ENCODE peak calls at places on chromosomes 13 and 19, in eight cellular contexts. Y is globus pallidus, S is fibroblast of pulmonary artery, F is neural progenitor cell, X is posterior cingulate gyrus, A is bronchial epithelial cell, M is WTC11, V is HEK293T. P is an unnamed sample.

GRCh38 chr19:2329162-2329505 is 650 bp downstream of the SPPL2B start:
- DNase-seq in X (no peak), M (no peak), A (no peak), Y (no peak), F (no peak), V (no peak), S (no peak), P (no peak)

GRCh38 chr13:110664673-110665072 is 41.2 kb downstream of the CARS2 start:
- DNase-seq in F (no peak), V (no peak), A (no peak), S (no peak), Y (no peak), X (peak; percentile 67), M (no peak), P (no peak)

GRCh38 chr19:55251296-55252081 is 7.3 kb downstream of the PPP6R1 start:
- DNase-seq in M (no peak), S (peak; percentile 27), Y (no peak), V (no peak), A (peak; percentile 41), X (peak; percentile 73), F (no peak), P (no peak)

GRCh38 chr19:11291991-11292390 is 4.0 kb upstream of the TSPAN16 start:
- DNase-seq in A (no peak), V (no peak), M (no peak), F (no peak), Y (no peak), S (no peak), X (no peak), P (no peak)

GRCh38 chr13:31209172-31209818 is 9.5 kb downstream of the B3GLCT start:
- DNase-seq in Y (peak; percentile 52), V (peak; percentile 58), S (peak; percentile 67), X (peak; percentile 86), M (no peak), F (peak; percentile 69), A (no peak), P (peak; percentile 59)

GRCh38 chr13:46478641-46479040 is 74.3 kb upstream of the LRCH1 start:
- DNase-seq in X (no peak), M (no peak), S (no peak), V (no peak), Y (no peak), F (no peak), A (no peak), P (no peak)

GRCh38 chr19:32876919-32877285 is 7.3 kb upstream of the SLC7A9 start:
- DNase-seq in Y (no peak), F (no peak), V (no peak), M (no peak), X (no peak), S (peak; percentile 13), A (no peak), P (no peak)

GRCh38 chr19:19866599-19867248 is 1.0 kb downstream of the ZNF253 start:
- DNase-seq in X (no peak), M (peak; percentile 76), F (peak; percentile 83), V (no peak), Y (peak; percentile 12), A (no peak), S (peak; percentile 6), P (peak; percentile 10)

GRCh38 chr19:3034845-3035541 is 5.9 kb upstream of the TLE2 start:
- DNase-seq in Y (no peak), X (no peak), F (peak; percentile 62), A (peak; percentile 35), M (no peak), V (no peak), S (peak; percentile 43), P (no peak)

GRCh38 chr19:17807731-17808316 is 12.9 kb downstream of the B3GNT3 start:
- DNase-seq in M (no peak), S (no peak), V (no peak), F (no peak), Y (no peak), X (no peak), A (no peak), P (no peak)

GRCh38 chr19:49340069-49340864 is 5.1 kb downstream of the CD37 start:
- DNase-seq in S (no peak), X (peak; percentile 65), F (peak; percentile 52), Y (no peak), V (peak; percentile 89), M (peak; percentile 60), A (no peak), P (no peak)

GRCh38 chr13:97798836-97799235 is 154.6 kb upstream of the IPO5 start:
- DNase-seq in S (peak; percentile 32), Y (no peak), A (no peak), X (no peak), F (no peak), V (no peak), M (no peak), P (no peak)